ENCODE peak calls at places on chromosomes 4 and X, in four cellular contexts. W, X, T and O are unnamed samples.

GRCh38 chr4:107930821-107931774 is at the start of gene CYP2U1:
- DNase-seq in X (peak), W (peak), T (peak), O (peak)

GRCh38 chr4:32268949-32269348 is 1548.8 kb downstream of the PCDH7 start:
- DNase-seq in W (no peak), T (no peak), X (no peak), O (no peak)

GRCh38 chr4:38189445-38189844 is 229.2 kb downstream of the PTTG2 start:
- DNase-seq in W (no peak), X (no peak), T (no peak), O (peak)

GRCh38 chrX:101368800-101369199 is 17.2 kb downstream of the BTK start:
- DNase-seq in W (no peak), X (no peak), T (no peak), O (no peak)

GRCh38 chrX:43899878-43900815 is 17.9 kb upstream of the MAOB start:
- DNase-seq in X (no peak), T (no peak), W (no peak), O (peak)

GRCh38 chr4:83906561-83906960 is 370.7 kb downstream of the GPAT3 start:
- DNase-seq in X (no peak), T (no peak), W (no peak), O (peak)

GRCh38 chrX:131650637-131651410 is 107.0 kb downstream of the OR13H1 start:
- DNase-seq in X (no peak), T (no peak), W (no peak), O (no peak)

GRCh38 chrX:53441531-53442321 is 7.6 kb upstream of the HSD17B10 start:
- DNase-seq in X (peak), T (peak), W (peak), O (peak)

GRCh38 chr4:41146196-41146595 is 68.1 kb downstream of the APBB2 start:
- DNase-seq in X (no peak), W (no peak), T (no peak), O (no peak)

GRCh38 chr4:129526812-129527211 is 430.9 kb downstream of the C4orf33 start:
- DNase-seq in X (no peak), T (no peak), W (no peak), O (no peak)

GRCh38 chr4:19936471-19936870 is 315.2 kb upstream of the SLIT2 start:
- DNase-seq in X (no peak), W (no peak), T (no peak), O (peak)

GRCh38 chr4:115770046-115770543 is 656.7 kb upstream of the NDST4 start:
- DNase-seq in W (no peak), T (no peak), X (no peak), O (no peak)

GRCh38 chr4:7474320-7474719 is 39.6 kb upstream of the PSAPL1 start:
- DNase-seq in W (no peak), T (no peak), X (no peak), O (no peak)